ENCODE peak calls at places on chromosomes 3 and 15, in four cellular contexts. One of them, this sample, is unnamed.

GRCh38 chr3:31047673-31048072 is 153.2 kb upstream of the GADL1 start:
- DNase-seq in iPS DF 6.9: no peak
- DNase-seq in tibial nerve: no peak
- DNase-seq in right cardiac atrium: no peak
- DNase-seq in this sample: no peak

GRCh38 chr3:148136816-148137215 is 560.9 kb upstream of the AGTR1 start:
- DNase-seq in right cardiac atrium: no peak
- DNase-seq in tibial nerve: no peak
- DNase-seq in iPS DF 6.9: no peak
- DNase-seq in this sample: no peak

GRCh38 chr3:177441813-177442646 is 244.7 kb upstream of the TBL1XR1 start:
- DNase-seq in tibial nerve: no peak
- DNase-seq in iPS DF 6.9: no peak
- DNase-seq in right cardiac atrium: no peak
- DNase-seq in this sample: no peak

GRCh38 chr3:151404316-151404715 is 19.8 kb upstream of the P2RY12 start:
- DNase-seq in iPS DF 6.9: no peak
- DNase-seq in right cardiac atrium: no peak
- DNase-seq in tibial nerve: no peak
- DNase-seq in this sample: no peak

GRCh38 chr3:111758642-111759041 is 100.4 kb upstream of the PHLDB2 start:
- DNase-seq in right cardiac atrium: no peak
- DNase-seq in tibial nerve: no peak
- DNase-seq in iPS DF 6.9: no peak
- DNase-seq in this sample: no peak

GRCh38 chr3:123564056-123564455 is 20.8 kb downstream of the HACD2 start:
- DNase-seq in tibial nerve: no peak
- DNase-seq in right cardiac atrium: no peak
- DNase-seq in iPS DF 6.9: no peak
- DNase-seq in this sample: no peak

GRCh38 chr3:126638790-126639189 is 16.1 kb downstream of the TXNRD3 start:
- DNase-seq in right cardiac atrium: no peak
- DNase-seq in tibial nerve: no peak
- DNase-seq in iPS DF 6.9: no peak
- DNase-seq in this sample: no peak

GRCh38 chr15:32652178-32652577 is 10.7 kb downstream of the SCG5 start:
- DNase-seq in iPS DF 6.9: no peak
- DNase-seq in tibial nerve: no peak
- DNase-seq in right cardiac atrium: no peak
- DNase-seq in this sample: no peak

GRCh38 chr3:161171639-161172552 is 49.2 kb upstream of the NMD3 start:
- DNase-seq in tibial nerve: no peak
- DNase-seq in right cardiac atrium: no peak
- DNase-seq in iPS DF 6.9: peak; percentile 13
- DNase-seq in this sample: no peak

GRCh38 chr3:123392871-123393620 is 55.8 kb downstream of the ADCY5 start:
- DNase-seq in tibial nerve: no peak
- DNase-seq in iPS DF 6.9: no peak
- DNase-seq in right cardiac atrium: peak; percentile 14
- DNase-seq in this sample: no peak

GRCh38 chr3:133965033-133965570 is 64.6 kb downstream of the SLCO2A1 start:
- DNase-seq in tibial nerve: no peak
- DNase-seq in right cardiac atrium: no peak
- DNase-seq in iPS DF 6.9: no peak
- DNase-seq in this sample: peak; percentile 36

GRCh38 chr3:132135628-132136333 is 101.0 kb upstream of the CPNE4 start:
- DNase-seq in right cardiac atrium: no peak
- DNase-seq in tibial nerve: no peak
- DNase-seq in iPS DF 6.9: no peak
- DNase-seq in this sample: no peak

GRCh38 chr3:13352621-13353131 is 67.4 kb downstream of the NUP210 start:
- DNase-seq in tibial nerve: no peak
- DNase-seq in iPS DF 6.9: no peak
- DNase-seq in right cardiac atrium: peak; percentile 27
- DNase-seq in this sample: no peak

GRCh38 chr3:14415501-14415900 is 13.1 kb downstream of the SLC6A6 start:
- DNase-seq in tibial nerve: no peak
- DNase-seq in iPS DF 6.9: no peak
- DNase-seq in right cardiac atrium: no peak
- DNase-seq in this sample: no peak

GRCh38 chr3:194874206-194874605 is 188.5 kb downstream of the FAM43A start:
- DNase-seq in right cardiac atrium: no peak
- DNase-seq in iPS DF 6.9: no peak
- DNase-seq in tibial nerve: no peak
- DNase-seq in this sample: no peak

GRCh38 chr3:127833281-127834032 is 11.1 kb upstream of the MGLL start:
- DNase-seq in right cardiac atrium: no peak
- DNase-seq in tibial nerve: no peak
- DNase-seq in iPS DF 6.9: no peak
- DNase-seq in this sample: no peak

GRCh38 chr3:52374173-52374572 is 58.1 kb downstream of the DNAH1 start:
- DNase-seq in right cardiac atrium: no peak
- DNase-seq in tibial nerve: no peak
- DNase-seq in iPS DF 6.9: no peak
- DNase-seq in this sample: no peak

GRCh38 chr15:39140060-39140604 is 440.7 kb upstream of the THBS1 start:
- DNase-seq in tibial nerve: no peak
- DNase-seq in iPS DF 6.9: no peak
- DNase-seq in right cardiac atrium: no peak
- DNase-seq in this sample: no peak

GRCh38 chr3:129016366-129016724 is 15.2 kb downstream of the EFCC1 start:
- DNase-seq in iPS DF 6.9: no peak
- DNase-seq in tibial nerve: no peak
- DNase-seq in right cardiac atrium: no peak
- DNase-seq in this sample: no peak

GRCh38 chr15:90828111-90828510 is 40.3 kb upstream of the FURIN start:
- DNase-seq in tibial nerve: no peak
- DNase-seq in right cardiac atrium: no peak
- DNase-seq in iPS DF 6.9: no peak
- DNase-seq in this sample: no peak

GRCh38 chr3:72891053-72891855 is 3.4 kb downstream of the GXYLT2 start:
- DNase-seq in tibial nerve: no peak
- DNase-seq in right cardiac atrium: peak; percentile 79
- DNase-seq in iPS DF 6.9: no peak
- DNase-seq in this sample: no peak

GRCh38 chr3:59327324-59327939 is 277.6 kb upstream of the CFAP20DC start:
- DNase-seq in tibial nerve: no peak
- DNase-seq in right cardiac atrium: no peak
- DNase-seq in iPS DF 6.9: no peak
- DNase-seq in this sample: no peak

GRCh38 chr3:12302564-12302963 is 13.7 kb downstream of the PPARG start:
- DNase-seq in tibial nerve: no peak
- DNase-seq in right cardiac atrium: no peak
- DNase-seq in iPS DF 6.9: no peak
- DNase-seq in this sample: no peak

GRCh38 chr3:25430942-25431570 is 3.0 kb downstream of the RARB start:
- DNase-seq in right cardiac atrium: no peak
- DNase-seq in iPS DF 6.9: no peak
- DNase-seq in tibial nerve: no peak
- DNase-seq in this sample: no peak
- H3K4me3 ChIP-seq in right cardiac atrium: peak overlapping the region; percentile 91
- H3K4me3 ChIP-seq in iPS DF 6.9: no peak overlapping the region
- H3K4me3 ChIP-seq in tibial nerve: peak overlapping the region; percentile 46
- H3K4me3 ChIP-seq in this sample: peak overlapping the region; percentile 30

GRCh38 chr3:71704915-71705314 is 20.3 kb downstream of the EIF4E3 start:
- DNase-seq in iPS DF 6.9: no peak
- DNase-seq in right cardiac atrium: no peak
- DNase-seq in tibial nerve: no peak
- DNase-seq in this sample: no peak

GRCh38 chr3:71701251-71701650 is 24.0 kb downstream of the EIF4E3 start:
- DNase-seq in tibial nerve: no peak
- DNase-seq in right cardiac atrium: no peak
- DNase-seq in iPS DF 6.9: no peak
- DNase-seq in this sample: no peak

GRCh38 chr3:71707600-71707999 is 17.6 kb downstream of the EIF4E3 start:
- DNase-seq in iPS DF 6.9: no peak
- DNase-seq in right cardiac atrium: no peak
- DNase-seq in tibial nerve: no peak
- DNase-seq in this sample: no peak

GRCh38 chr3:71703796-71704195 is 21.4 kb downstream of the EIF4E3 start:
- DNase-seq in tibial nerve: no peak
- DNase-seq in right cardiac atrium: no peak
- DNase-seq in iPS DF 6.9: no peak
- DNase-seq in this sample: no peak

GRCh38 chr3:71702131-71703024 is 22.8 kb downstream of the EIF4E3 start:
- DNase-seq in iPS DF 6.9: no peak
- DNase-seq in right cardiac atrium: no peak
- DNase-seq in tibial nerve: no peak
- DNase-seq in this sample: no peak
- H3K27ac ChIP-seq in iPS DF 6.9: no peak overlapping the region
- H3K27ac ChIP-seq in right cardiac atrium: no peak overlapping the region
- H3K27ac ChIP-seq in tibial nerve: no peak overlapping the region
- H3K27ac ChIP-seq in this sample: no peak overlapping the region

GRCh38 chr15:78625621-78626280 is 5.0 kb upstream of the CHRNA3 start:
- DNase-seq in right cardiac atrium: no peak
- DNase-seq in iPS DF 6.9: no peak
- DNase-seq in tibial nerve: no peak
- DNase-seq in this sample: no peak

GRCh38 chr15:78621810-78622402 is 1.1 kb upstream of the CHRNA3 start:
- DNase-seq in tibial nerve: no peak
- DNase-seq in right cardiac atrium: no peak
- DNase-seq in iPS DF 6.9: no peak
- DNase-seq in this sample: no peak

GRCh38 chr15:78623786-78624497 is 3.1 kb upstream of the CHRNA3 start:
- DNase-seq in right cardiac atrium: no peak
- DNase-seq in tibial nerve: no peak
- DNase-seq in iPS DF 6.9: no peak
- DNase-seq in this sample: no peak

GRCh38 chr15:78626611-78627010 is 5.8 kb upstream of the CHRNA3 start:
- DNase-seq in tibial nerve: no peak
- DNase-seq in right cardiac atrium: no peak
- DNase-seq in iPS DF 6.9: no peak
- DNase-seq in this sample: no peak

DNA sequence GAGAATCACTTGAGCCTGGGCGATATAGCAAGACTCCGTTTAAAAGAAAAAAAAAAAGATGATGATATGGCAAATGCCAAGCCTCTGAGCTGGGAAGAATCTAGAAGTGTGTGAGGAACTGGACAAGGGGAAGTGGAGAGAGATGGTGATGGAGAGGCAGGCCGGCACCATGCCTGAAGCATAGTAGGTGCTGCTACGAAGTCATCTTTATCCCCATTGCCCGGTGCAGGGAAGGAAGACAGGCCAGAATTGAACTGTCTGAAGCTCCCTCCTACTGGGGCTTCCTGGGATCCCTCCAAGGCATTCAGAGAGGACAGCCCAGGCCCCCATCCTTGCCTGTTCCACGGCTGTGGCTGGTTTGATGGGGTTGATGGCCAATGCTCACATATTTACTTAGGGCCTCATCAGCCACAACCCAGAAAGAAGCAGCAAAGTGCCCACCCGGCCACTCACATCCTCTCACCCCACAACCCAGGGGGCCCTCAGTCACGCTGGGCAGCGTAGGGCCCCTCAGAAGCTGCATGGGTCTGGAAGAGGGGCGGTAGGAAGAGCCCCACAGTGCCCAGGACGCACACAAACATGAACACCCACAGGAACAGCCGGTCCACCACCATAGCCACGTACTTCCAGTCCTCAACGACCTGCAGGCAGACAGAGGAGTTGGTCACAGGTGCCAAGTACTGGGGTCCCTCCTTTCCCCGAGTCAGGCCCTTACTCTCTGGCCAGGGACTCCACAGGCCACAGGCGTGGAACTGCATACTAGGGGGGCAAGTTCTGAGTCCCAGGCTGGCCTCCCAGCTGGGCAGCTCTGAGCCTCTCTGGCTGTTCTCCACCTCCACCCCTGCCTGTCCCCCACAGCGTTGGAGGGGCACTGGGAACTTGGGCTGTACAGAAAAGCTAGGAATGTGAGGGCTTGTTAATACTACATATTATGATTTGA is 4.1 kb upstream of the CHRNA3 start:
- DNase-seq in iPS DF 6.9: no peak
- DNase-seq in tibial nerve: no peak
- DNase-seq in right cardiac atrium: no peak
- DNase-seq in this sample: no peak
- H3K4me1 ChIP-seq in iPS DF 6.9: no peaks in the 10 kb centered on the region
- H3K4me1 ChIP-seq in tibial nerve: peaks cover 13% of the 10 kb centered on the region
- H3K4me1 ChIP-seq in right cardiac atrium: no peaks in the 10 kb centered on the region
- H3K4me1 ChIP-seq in this sample: no peaks in the 10 kb centered on the region

GRCh38 chr3:149195221-149195620 is 26.4 kb downstream of the CP start:
- DNase-seq in right cardiac atrium: no peak
- DNase-seq in iPS DF 6.9: no peak
- DNase-seq in tibial nerve: no peak
- DNase-seq in this sample: no peak
- H3K4me3 ChIP-seq in right cardiac atrium: no peak overlapping the region
- H3K4me3 ChIP-seq in iPS DF 6.9: no peak overlapping the region
- H3K4me3 ChIP-seq in tibial nerve: no peak overlapping the region
- H3K4me3 ChIP-seq in this sample: no peak overlapping the region

GRCh38 chr3:4822568-4822967 is 156.7 kb upstream of the BHLHE40 start:
- DNase-seq in iPS DF 6.9: no peak
- DNase-seq in right cardiac atrium: no peak
- DNase-seq in tibial nerve: no peak
- DNase-seq in this sample: no peak

GRCh38 chr3:4824948-4825325 is 154.3 kb upstream of the BHLHE40 start:
- DNase-seq in right cardiac atrium: no peak
- DNase-seq in tibial nerve: no peak
- DNase-seq in iPS DF 6.9: no peak
- DNase-seq in this sample: no peak

GRCh38 chr3:4825572-4826236 is 153.5 kb upstream of the BHLHE40 start:
- DNase-seq in iPS DF 6.9: no peak
- DNase-seq in right cardiac atrium: peak; percentile 73
- DNase-seq in tibial nerve: no peak
- DNase-seq in this sample: no peak

GRCh38 chr3:4823385-4823784 is 155.9 kb upstream of the BHLHE40 start:
- DNase-seq in right cardiac atrium: no peak
- DNase-seq in iPS DF 6.9: no peak
- DNase-seq in tibial nerve: no peak
- DNase-seq in this sample: no peak

DNA sequence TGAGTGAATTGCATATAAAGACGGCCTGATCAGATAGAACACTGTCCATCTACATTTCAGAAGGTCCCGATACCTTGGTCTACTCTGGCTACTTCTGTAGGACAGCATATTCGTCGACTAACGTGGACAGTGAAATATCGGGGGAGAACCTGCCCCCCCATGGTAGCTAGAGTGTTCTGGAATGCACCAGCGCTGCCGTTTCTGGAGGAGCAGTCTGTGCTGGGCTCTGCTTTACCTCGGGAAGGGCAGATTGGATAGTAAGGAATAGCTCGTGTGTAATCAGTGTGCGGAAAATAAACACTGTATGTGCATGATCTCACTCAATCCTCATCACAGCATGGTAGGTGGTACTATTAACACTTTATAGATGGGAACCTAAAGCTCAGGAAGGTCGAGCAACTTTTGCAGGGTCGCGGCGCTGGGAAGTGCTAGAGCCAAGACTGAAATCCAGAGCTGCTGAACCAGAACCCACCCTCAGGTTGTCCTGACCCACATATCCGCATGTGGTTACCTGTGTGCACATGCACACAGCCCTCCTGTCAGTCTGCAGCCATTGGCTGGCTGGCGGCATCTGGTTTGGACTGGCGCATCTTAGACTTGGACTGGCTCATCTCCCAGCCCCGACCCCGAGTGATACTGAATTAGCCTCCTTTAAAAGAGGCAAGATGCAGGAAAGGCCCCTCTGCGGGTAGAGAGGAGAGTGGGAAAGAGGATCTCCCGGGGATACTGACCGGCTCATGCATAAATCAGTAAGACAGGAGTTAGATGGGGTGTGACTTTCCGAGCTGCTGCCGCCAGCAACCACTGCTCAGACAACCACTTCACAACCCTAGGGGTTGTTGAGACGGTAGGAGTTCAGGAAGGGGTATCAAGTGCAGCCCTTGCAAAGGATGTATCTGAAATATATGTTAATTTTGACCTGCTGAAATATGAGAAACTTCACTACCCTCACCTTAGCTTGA is 155.0 kb upstream of the BHLHE40 start:
- DNase-seq in iPS DF 6.9: no peak
- DNase-seq in tibial nerve: no peak
- DNase-seq in right cardiac atrium: no peak
- DNase-seq in this sample: no peak
- H3K27ac ChIP-seq in iPS DF 6.9: no peak overlapping the region
- H3K27ac ChIP-seq in tibial nerve: peak overlapping the region; percentile 83
- H3K27ac ChIP-seq in right cardiac atrium: peak overlapping the region; percentile 23
- H3K27ac ChIP-seq in this sample: no peak overlapping the region